ENCODE peak calls at places on chromosomes 16 and 17, in five cellular contexts. L is astrocyte of the cerebellum; N is activated CD8-positive, alpha-beta T cell treated with anti-CD3 and anti-CD28 coated beads, Interleukin-2, amount 10 ng/mL, durations not matched to agents 7 days and 5 days; A is fibroblast of the conjunctiva; J is 8988T. I is an unnamed sample.

GRCh38 chr16:19429271-19429670 is 11.6 kb downstream of the TMC5 start:
- DNase-seq in L (no peak), N (no peak), A (no peak), J (no peak), I (no peak)

GRCh38 chr16:2226245-2226793 is 2.9 kb downstream of the E4F1 start:
- DNase-seq in L (no peak), N (no peak), A (no peak), J (no peak), I (no peak)

GRCh38 chr17:76688165-76688622 is 22.6 kb downstream of the MXRA7 start:
- DNase-seq in L (no peak), N (no peak), A (no peak), J (no peak), I (no peak)

GRCh38 chr17:44353656-44354331 is 8.7 kb downstream of the GRN start:
- DNase-seq in L (no peak), N (no peak), A (no peak), J (no peak), I (no peak)

GRCh38 chr16:85579199-85579598 is 33.9 kb upstream of the GSE1 start:
- DNase-seq in L (no peak), N (no peak), A (no peak), J (no peak), I (no peak)

GRCh38 chr16:55528974-55529373 is 20.1 kb downstream of the LPCAT2 start:
- DNase-seq in L (no peak), N (no peak), A (no peak), J (no peak), I (no peak)

GRCh38 chr17:63961355-63962207 is 11.1 kb downstream of the SCN4A start:
- DNase-seq in L (no peak), N (peak), A (peak), J (no peak), I (peak)

GRCh38 chr16:89136931-89137330 is 34.6 kb upstream of the CDH15 start:
- DNase-seq in L (no peak), N (no peak), A (no peak), J (no peak), I (no peak)

GRCh38 chr17:76485569-76485968 is 15.7 kb downstream of the RHBDF2 start:
- DNase-seq in L (no peak), N (no peak), A (no peak), J (no peak), I (no peak)

GRCh38 chr17:37417852-37418251 is 11.2 kb downstream of the TADA2A start:
- DNase-seq in L (no peak), N (no peak), A (no peak), J (no peak), I (no peak)

GRCh38 chr17:82648165-82648668 is at the start of gene WDR45B:
- DNase-seq in L (peak), N (peak), A (peak), J (peak), I (peak)

GRCh38 chr17:20095366-20096080 is 86.4 kb downstream of the SPECC1 start:
- DNase-seq in L (no peak), N (no peak), A (no peak), J (peak), I (no peak)

GRCh38 chr16:19991614-19992013 is 82.1 kb downstream of the GPR139 start:
- DNase-seq in L (no peak), N (no peak), A (no peak), J (no peak), I (no peak)

GRCh38 chr16:87607223-87607622 is 4.9 kb downstream of the JPH3 start:
- DNase-seq in L (no peak), N (no peak), A (no peak), J (no peak), I (no peak)

GRCh38 chr16:30065943-30066881 is 652 bp downstream of the ALDOA start:
- DNase-seq in L (no peak), N (no peak), A (no peak), J (no peak), I (no peak)

I was measured in T-helper 22 cell.